ENCODE peak calls at places on chromosomes 16 and 17, in six cellular contexts. One of them, this sample, is unnamed.

GRCh38 chr17:70882504-70882903 is 713.2 kb downstream of the KCNJ2 start:
- DNase-seq in type B pancreatic cell: no peak
- DNase-seq in bronchial epithelial cell: peak; percentile 5
- DNase-seq in foreskin fibroblast: no peak
- DNase-seq in stimulated activated CD4-positive, alpha-beta T cell treated with anti-CD3 and anti-CD28 coated beads, TNF-alpha, amount 100 ng/mL, for 48 hours: no peak
- DNase-seq in cardiac muscle cell: no peak
- DNase-seq in this sample: no peak

GRCh38 chr16:1096164-1097082 is at the start of gene C1QTNF8:
- DNase-seq in type B pancreatic cell: no peak
- DNase-seq in bronchial epithelial cell: no peak
- DNase-seq in foreskin fibroblast: no peak
- DNase-seq in stimulated activated CD4-positive, alpha-beta T cell treated with anti-CD3 and anti-CD28 coated beads, TNF-alpha, amount 100 ng/mL, for 48 hours: no peak
- DNase-seq in cardiac muscle cell: no peak
- DNase-seq in this sample: no peak

GRCh38 chr17:70021726-70022125 is 53.3 kb upstream of the KCNJ16 start:
- DNase-seq in type B pancreatic cell: no peak
- DNase-seq in bronchial epithelial cell: no peak
- DNase-seq in foreskin fibroblast: peak; percentile 51
- DNase-seq in stimulated activated CD4-positive, alpha-beta T cell treated with anti-CD3 and anti-CD28 coated beads, TNF-alpha, amount 100 ng/mL, for 48 hours: no peak
- DNase-seq in cardiac muscle cell: no peak
- DNase-seq in this sample: no peak

GRCh38 chr16:86761117-86761971 is 183.0 kb downstream of the FOXL1 start:
- DNase-seq in type B pancreatic cell: no peak
- DNase-seq in bronchial epithelial cell: peak; percentile 46
- DNase-seq in foreskin fibroblast: peak; percentile 92
- DNase-seq in stimulated activated CD4-positive, alpha-beta T cell treated with anti-CD3 and anti-CD28 coated beads, TNF-alpha, amount 100 ng/mL, for 48 hours: peak; percentile 14
- DNase-seq in cardiac muscle cell: peak; percentile 71
- DNase-seq in this sample: peak; percentile 48

GRCh38 chr17:12623220-12623848 is 42.4 kb upstream of the MYOCD start:
- DNase-seq in type B pancreatic cell: no peak
- DNase-seq in bronchial epithelial cell: no peak
- DNase-seq in foreskin fibroblast: no peak
- DNase-seq in stimulated activated CD4-positive, alpha-beta T cell treated with anti-CD3 and anti-CD28 coated beads, TNF-alpha, amount 100 ng/mL, for 48 hours: no peak
- DNase-seq in cardiac muscle cell: no peak
- DNase-seq in this sample: no peak

GRCh38 chr17:45942284-45942683 is 47.9 kb downstream of the MAPT start:
- DNase-seq in type B pancreatic cell: no peak
- DNase-seq in bronchial epithelial cell: no peak
- DNase-seq in foreskin fibroblast: peak; percentile 54
- DNase-seq in stimulated activated CD4-positive, alpha-beta T cell treated with anti-CD3 and anti-CD28 coated beads, TNF-alpha, amount 100 ng/mL, for 48 hours: no peak
- DNase-seq in cardiac muscle cell: peak; percentile 20
- DNase-seq in this sample: no peak

GRCh38 chr17:4551796-4552525 is 3.2 kb downstream of the MYBBP1A start:
- DNase-seq in type B pancreatic cell: no peak
- DNase-seq in bronchial epithelial cell: no peak
- DNase-seq in foreskin fibroblast: no peak
- DNase-seq in stimulated activated CD4-positive, alpha-beta T cell treated with anti-CD3 and anti-CD28 coated beads, TNF-alpha, amount 100 ng/mL, for 48 hours: no peak
- DNase-seq in cardiac muscle cell: no peak
- DNase-seq in this sample: no peak

GRCh38 chr16:30605148-30605547 is 5.0 kb downstream of the ZNF689 start:
- DNase-seq in type B pancreatic cell: no peak
- DNase-seq in bronchial epithelial cell: no peak
- DNase-seq in foreskin fibroblast: no peak
- DNase-seq in stimulated activated CD4-positive, alpha-beta T cell treated with anti-CD3 and anti-CD28 coated beads, TNF-alpha, amount 100 ng/mL, for 48 hours: no peak
- DNase-seq in cardiac muscle cell: no peak
- DNase-seq in this sample: no peak

GRCh38 chr17:75995385-75995925 is 5.2 kb upstream of the CDK3 start:
- DNase-seq in type B pancreatic cell: no peak
- DNase-seq in bronchial epithelial cell: no peak
- DNase-seq in foreskin fibroblast: no peak
- DNase-seq in stimulated activated CD4-positive, alpha-beta T cell treated with anti-CD3 and anti-CD28 coated beads, TNF-alpha, amount 100 ng/mL, for 48 hours: no peak
- DNase-seq in cardiac muscle cell: no peak
- DNase-seq in this sample: no peak

GRCh38 chr17:61399131-61400057 is at the start of gene TBX2:
- DNase-seq in type B pancreatic cell: no peak
- DNase-seq in bronchial epithelial cell: no peak
- DNase-seq in foreskin fibroblast: peak; percentile 99
- DNase-seq in stimulated activated CD4-positive, alpha-beta T cell treated with anti-CD3 and anti-CD28 coated beads, TNF-alpha, amount 100 ng/mL, for 48 hours: no peak
- DNase-seq in cardiac muscle cell: peak; percentile 96
- DNase-seq in this sample: no peak

GRCh38 chr16:8581923-8582580 is 8.3 kb downstream of the TMEM114 start:
- DNase-seq in type B pancreatic cell: no peak
- DNase-seq in bronchial epithelial cell: no peak
- DNase-seq in foreskin fibroblast: no peak
- DNase-seq in stimulated activated CD4-positive, alpha-beta T cell treated with anti-CD3 and anti-CD28 coated beads, TNF-alpha, amount 100 ng/mL, for 48 hours: no peak
- DNase-seq in cardiac muscle cell: no peak
- DNase-seq in this sample: no peak

GRCh38 chr17:13885953-13886889 is 183.1 kb upstream of the COX10 start:
- DNase-seq in type B pancreatic cell: no peak
- DNase-seq in bronchial epithelial cell: no peak
- DNase-seq in foreskin fibroblast: peak; percentile 34
- DNase-seq in stimulated activated CD4-positive, alpha-beta T cell treated with anti-CD3 and anti-CD28 coated beads, TNF-alpha, amount 100 ng/mL, for 48 hours: no peak
- DNase-seq in cardiac muscle cell: no peak
- DNase-seq in this sample: no peak

GRCh38 chr16:58421529-58421928 is 29.3 kb downstream of the GINS3 start:
- DNase-seq in type B pancreatic cell: no peak
- DNase-seq in bronchial epithelial cell: peak; percentile 61
- DNase-seq in foreskin fibroblast: peak; percentile 22
- DNase-seq in stimulated activated CD4-positive, alpha-beta T cell treated with anti-CD3 and anti-CD28 coated beads, TNF-alpha, amount 100 ng/mL, for 48 hours: no peak
- DNase-seq in cardiac muscle cell: peak; percentile 48
- DNase-seq in this sample: no peak

GRCh38 chr17:34173221-34173620 is 81.9 kb upstream of the CCL2 start:
- DNase-seq in type B pancreatic cell: no peak
- DNase-seq in bronchial epithelial cell: no peak
- DNase-seq in foreskin fibroblast: peak; percentile 35
- DNase-seq in stimulated activated CD4-positive, alpha-beta T cell treated with anti-CD3 and anti-CD28 coated beads, TNF-alpha, amount 100 ng/mL, for 48 hours: no peak
- DNase-seq in cardiac muscle cell: peak; percentile 73
- DNase-seq in this sample: no peak

GRCh38 chr16:68144008-68144407 is 58.8 kb downstream of the NFATC3 start:
- DNase-seq in type B pancreatic cell: no peak
- DNase-seq in bronchial epithelial cell: no peak
- DNase-seq in foreskin fibroblast: peak; percentile 41
- DNase-seq in stimulated activated CD4-positive, alpha-beta T cell treated with anti-CD3 and anti-CD28 coated beads, TNF-alpha, amount 100 ng/mL, for 48 hours: no peak
- DNase-seq in cardiac muscle cell: no peak
- DNase-seq in this sample: no peak

GRCh38 chr17:2965621-2966275 is 97.7 kb downstream of the OR1D5 start:
- DNase-seq in type B pancreatic cell: no peak
- DNase-seq in bronchial epithelial cell: peak; percentile 76
- DNase-seq in foreskin fibroblast: peak; percentile 79
- DNase-seq in stimulated activated CD4-positive, alpha-beta T cell treated with anti-CD3 and anti-CD28 coated beads, TNF-alpha, amount 100 ng/mL, for 48 hours: no peak
- DNase-seq in cardiac muscle cell: peak; percentile 58
- DNase-seq in this sample: peak; percentile 69

GRCh38 chr16:86087011-86087453 is 188.1 kb downstream of the IRF8 start:
- DNase-seq in type B pancreatic cell: no peak
- DNase-seq in bronchial epithelial cell: no peak
- DNase-seq in foreskin fibroblast: no peak
- DNase-seq in stimulated activated CD4-positive, alpha-beta T cell treated with anti-CD3 and anti-CD28 coated beads, TNF-alpha, amount 100 ng/mL, for 48 hours: no peak
- DNase-seq in cardiac muscle cell: no peak
- DNase-seq in this sample: no peak

GRCh38 chr16:89291355-89291754 is 73.9 kb downstream of the ZNF778 start:
- DNase-seq in type B pancreatic cell: no peak
- DNase-seq in bronchial epithelial cell: no peak
- DNase-seq in foreskin fibroblast: no peak
- DNase-seq in stimulated activated CD4-positive, alpha-beta T cell treated with anti-CD3 and anti-CD28 coated beads, TNF-alpha, amount 100 ng/mL, for 48 hours: no peak
- DNase-seq in cardiac muscle cell: no peak
- DNase-seq in this sample: no peak

GRCh38 chr16:66182592-66182991 is 183.9 kb upstream of the CDH5 start:
- DNase-seq in type B pancreatic cell: no peak
- DNase-seq in bronchial epithelial cell: peak; percentile 41
- DNase-seq in foreskin fibroblast: no peak
- DNase-seq in stimulated activated CD4-positive, alpha-beta T cell treated with anti-CD3 and anti-CD28 coated beads, TNF-alpha, amount 100 ng/mL, for 48 hours: no peak
- DNase-seq in cardiac muscle cell: no peak
- DNase-seq in this sample: no peak

GRCh38 chr17:7632492-7632894 is 2.6 kb downstream of the SHBG start:
- DNase-seq in type B pancreatic cell: no peak
- DNase-seq in bronchial epithelial cell: peak; percentile 55
- DNase-seq in foreskin fibroblast: peak; percentile 77
- DNase-seq in stimulated activated CD4-positive, alpha-beta T cell treated with anti-CD3 and anti-CD28 coated beads, TNF-alpha, amount 100 ng/mL, for 48 hours: no peak
- DNase-seq in cardiac muscle cell: peak; percentile 72
- DNase-seq in this sample: peak; percentile 25

GRCh38 chr17:3911271-3912053 is 4.8 kb downstream of the P2RX1 start:
- DNase-seq in type B pancreatic cell: no peak
- DNase-seq in bronchial epithelial cell: no peak
- DNase-seq in foreskin fibroblast: peak; percentile 62
- DNase-seq in stimulated activated CD4-positive, alpha-beta T cell treated with anti-CD3 and anti-CD28 coated beads, TNF-alpha, amount 100 ng/mL, for 48 hours: peak; percentile 73
- DNase-seq in cardiac muscle cell: peak; percentile 33
- DNase-seq in this sample: no peak

GRCh38 chr16:72021043-72021442 is 12.5 kb downstream of the DHODH start:
- DNase-seq in type B pancreatic cell: no peak
- DNase-seq in bronchial epithelial cell: no peak
- DNase-seq in foreskin fibroblast: no peak
- DNase-seq in stimulated activated CD4-positive, alpha-beta T cell treated with anti-CD3 and anti-CD28 coated beads, TNF-alpha, amount 100 ng/mL, for 48 hours: no peak
- DNase-seq in cardiac muscle cell: no peak
- DNase-seq in this sample: no peak

GRCh38 chr16:84635702-84636101 is 12.6 kb upstream of the KLHL36 start:
- DNase-seq in type B pancreatic cell: no peak
- DNase-seq in bronchial epithelial cell: no peak
- DNase-seq in foreskin fibroblast: no peak
- DNase-seq in stimulated activated CD4-positive, alpha-beta T cell treated with anti-CD3 and anti-CD28 coated beads, TNF-alpha, amount 100 ng/mL, for 48 hours: no peak
- DNase-seq in cardiac muscle cell: no peak
- DNase-seq in this sample: no peak

This sample was measured in HT-29.